ENCODE peak calls at places on chromosomes 11 and 22, in seven cellular contexts. N is IMR-90, Z is H1, Q is neuronal stem cell, D is H9, T is mesendoderm, R is mesenchymal stem cell. B is an unnamed sample. For H3K4me1, the result is how much of the 10 kb centered on the place peaks cover.

GRCh38 chr11:2830030-2830812 is 55.4 kb downstream of the CDKN1C start:
- DNase-seq in R (no peak), D (no peak), Q (no peak), T (no peak), N (no peak), Z (no peak), B (no peak)

GRCh38 chr11:9228086-9228485 is 37.1 kb downstream of the DENND5A start:
- DNase-seq in D (peak), R (no peak), Z (peak), N (no peak), Q (no peak), T (peak), B (no peak)

GRCh38 chr11:73969991-73970800 is 12.4 kb downstream of the UCP2 start:
- DNase-seq in T (no peak), Q (no peak), Z (no peak), D (no peak), N (no peak), R (no peak), B (no peak)

GRCh38 chr22:35524966-35525686 is 15.5 kb upstream of the RASD2 start:
- DNase-seq in Z (no peak), T (no peak), R (peak), N (no peak), D (no peak), Q (no peak), B (no peak)

GRCh38 chr11:72836111-72836510 is 21.9 kb downstream of the ATG16L2 start:
- DNase-seq in Z (no peak), Q (no peak), N (no peak), D (no peak), R (peak), T (no peak), B (no peak)

GRCh38 chr11:115930276-115930675 is 426.1 kb upstream of the CADM1 start:
- DNase-seq in Q (no peak), T (no peak), R (no peak), Z (no peak), N (no peak), D (no peak), B (no peak)

GRCh38 chr11:7575841-7576451 is 62.1 kb downstream of the PPFIBP2 start:
- DNase-seq in R (peak), Q (no peak), D (peak), T (peak), Z (no peak), N (no peak), B (no peak)

GRCh38 chr11:94759522-94759921 is 8.6 kb upstream of the AMOTL1 start:
- DNase-seq in N (no peak), Q (no peak), R (no peak), D (no peak), Z (no peak), T (no peak), B (no peak)

GRCh38 chr11:64032050-64032449 is 3.7 kb upstream of the FLRT1 start:
- DNase-seq in Z (no peak), T (no peak), N (peak), D (no peak), R (peak), Q (no peak), B (no peak)

GRCh38 chr11:65850217-65851082 is 7.5 kb downstream of the CFL1 start:
- DNase-seq in T (peak), N (no peak), Z (no peak), R (no peak), Q (no peak), D (peak), B (no peak)

GRCh38 chr11:78350646-78351165 is 66.9 kb downstream of the GAB2 start:
- DNase-seq in Q (no peak), Z (no peak), R (peak), T (no peak), D (no peak), N (peak), B (peak)

GRCh38 chr11:69292221-69292648 is 1.7 kb upstream of the MYEOV start:
- DNase-seq in Q (peak), D (peak), T (peak), N (no peak), Z (peak), R (no peak), B (no peak)

GRCh38 chr11:3958301-3958700 is 102.8 kb downstream of the STIM1 start:
- DNase-seq in D (no peak), N (no peak), Z (no peak), R (no peak), Q (no peak), T (no peak), B (peak)

GRCh38 chr11:74696932-74697687 is 34.1 kb downstream of the CHRDL2 start:
- DNase-seq in Z (no peak), N (peak), T (peak), D (peak), R (peak), Q (no peak), B (peak)

GRCh38 chr11:130042093-130042591 is 27.6 kb upstream of the APLP2 start:
- DNase-seq in T (no peak), D (no peak), Z (no peak), Q (no peak), R (peak), N (peak), B (peak)

GRCh38 chr11:44219830-44220778 is 89.8 kb downstream of the ALX4 start:
- DNase-seq in N (peak), D (no peak), R (peak), T (no peak), Z (no peak), Q (no peak), B (peak)
- H2BK120ac ChIP-seq in N (no peak), D (no peak), R (no peak), T (no peak), Z (no peak), Q (no peak), B (no peak)

GRCh38 chr22:22841598-22841997 is 46.0 kb upstream of the IGLL5 start:
- DNase-seq in T (no peak), D (no peak), R (no peak), Z (no peak), Q (no peak), N (no peak), B (no peak)
- H3K4me1 ChIP-seq in T (under half), D (under half), R (under half), Z (under half), Q (under half), N (under half), B (under half)

DNA sequence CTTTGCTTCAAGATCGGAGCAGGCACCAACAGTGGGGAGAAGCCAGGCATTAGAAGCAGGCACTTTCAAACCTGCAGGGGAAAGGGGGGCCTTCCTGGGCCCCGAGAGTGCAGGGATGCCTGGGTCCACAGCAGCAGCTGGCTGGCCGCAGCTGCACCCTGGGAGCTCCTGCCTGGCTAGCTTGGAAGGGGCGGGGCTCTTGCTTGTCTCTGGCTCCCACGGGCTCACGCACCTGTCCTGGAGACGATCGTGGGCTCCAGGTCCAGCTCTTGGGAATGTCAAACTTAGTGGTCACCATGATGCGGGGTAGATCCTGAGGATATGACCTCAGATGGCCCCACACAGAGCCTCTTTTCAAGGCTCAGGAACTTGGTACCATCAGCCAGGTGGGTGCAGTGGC is 1673.2 kb downstream of the LRRC4C start:
- DNase-seq in R (no peak), Q (no peak), Z (no peak), N (no peak), T (no peak), D (no peak), B (no peak)
- H2BK5ac ChIP-seq in R (no peak), Q (peak), Z (no peak), N (no peak), T (no peak), D (no peak), B (no peak)

DNA sequence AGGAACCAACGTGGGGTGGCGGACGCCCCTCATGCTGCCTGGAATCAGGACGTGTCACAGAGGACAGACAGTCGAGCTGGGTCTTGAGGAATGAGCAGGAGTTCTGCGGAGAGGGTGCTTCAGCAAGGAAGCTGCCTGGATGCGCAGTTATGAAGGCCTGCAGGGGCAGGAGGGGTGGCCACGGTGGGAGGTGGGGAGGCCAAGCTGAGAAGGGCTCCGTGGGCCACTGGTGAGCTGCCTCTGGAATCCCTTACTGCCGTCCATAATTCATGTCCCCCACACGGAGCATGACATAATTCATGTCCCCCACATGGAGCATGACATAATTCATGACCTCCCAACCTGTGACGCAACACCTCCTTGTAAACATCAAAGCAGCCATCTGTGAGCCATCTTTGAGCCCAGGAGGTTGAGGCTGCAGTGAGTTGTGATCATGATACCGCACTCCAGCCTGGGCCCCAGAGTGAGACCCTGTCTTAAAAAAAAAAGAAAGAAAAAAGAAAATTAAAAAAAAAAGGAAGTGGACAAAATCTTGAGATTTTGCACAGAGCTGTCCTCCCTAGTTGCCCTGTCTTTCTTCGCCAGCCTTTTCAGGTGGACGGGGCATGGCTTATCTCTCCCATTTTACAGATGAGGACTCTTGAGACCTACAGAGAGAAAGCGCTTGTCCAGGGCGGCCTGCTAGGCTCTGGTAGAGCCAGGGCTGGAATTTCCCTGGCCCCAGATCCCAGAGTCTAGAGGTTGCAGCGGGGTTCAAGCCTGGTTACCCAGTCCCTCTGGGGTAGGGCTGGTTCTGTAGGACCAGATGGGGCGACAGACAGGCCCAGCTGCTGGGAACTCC is 24.3 kb upstream of the PICK1 start:
- DNase-seq in N (peak), D (no peak), Q (no peak), T (no peak), Z (no peak), R (peak), B (peak)
- H2BK120ac ChIP-seq in N (peak), D (no peak), Q (no peak), T (no peak), Z (no peak), R (peak), B (peak)

GRCh38 chr22:41862160-41862529 is 29.2 kb downstream of the SREBF2 start:
- DNase-seq in R (no peak), Z (no peak), Q (no peak), D (no peak), N (peak), T (no peak), B (no peak)

GRCh38 chr22:41857160-41857859 is 24.4 kb downstream of the SREBF2 start:
- DNase-seq in T (peak), Q (peak), D (peak), N (peak), R (peak), Z (peak), B (peak)

GRCh38 chr22:41857860-41858199 is 24.9 kb downstream of the SREBF2 start:
- DNase-seq in Z (no peak), Q (no peak), D (no peak), N (no peak), R (no peak), T (no peak), B (no peak)

GRCh38 chr22:41863472-41863871 is 30.6 kb downstream of the SREBF2 start:
- DNase-seq in Q (no peak), Z (no peak), T (no peak), R (no peak), D (no peak), N (no peak), B (peak)

DNA sequence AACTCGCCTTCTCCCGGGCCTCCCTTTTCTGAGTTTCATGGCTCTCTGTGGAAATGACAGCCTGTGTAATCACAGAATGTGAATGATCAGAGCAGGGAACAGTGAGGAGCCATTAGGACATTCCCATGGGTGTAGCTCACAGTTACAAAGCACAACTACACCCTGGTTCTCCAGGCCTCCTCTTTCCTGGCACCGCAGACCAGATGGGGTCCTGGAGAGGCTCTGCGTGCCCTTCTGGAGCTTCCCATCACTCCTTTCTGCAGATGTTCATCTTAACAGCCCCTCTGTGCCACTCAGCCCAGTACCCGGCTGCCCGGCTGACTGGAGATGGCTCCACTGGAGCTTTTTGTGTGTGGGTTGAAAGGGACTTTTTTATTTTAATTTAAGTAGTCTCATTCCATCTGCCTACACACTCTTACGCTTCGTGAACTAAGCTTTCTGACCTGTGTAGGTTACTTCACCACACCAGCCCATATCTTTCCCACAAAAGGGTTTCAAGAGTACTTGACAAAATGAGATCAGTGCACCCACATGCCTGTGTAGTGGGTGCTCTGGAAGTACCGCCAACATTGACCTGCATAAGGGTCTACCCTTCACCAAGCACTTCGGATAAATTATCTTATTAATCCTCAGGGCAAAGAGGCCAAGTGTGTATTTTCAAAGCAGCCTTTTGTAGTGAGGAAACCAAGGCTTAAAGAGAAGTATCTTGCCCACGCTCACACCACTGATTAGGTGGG is 29.8 kb downstream of the SREBF2 start:
- DNase-seq in Z (no peak), N (peak), D (no peak), T (no peak), Q (no peak), R (peak), B (no peak)
- H3K4me1 ChIP-seq in Z (under half), N (under half), D (under half), T (under half), Q (under half), R (under half), B (under half)

DNA sequence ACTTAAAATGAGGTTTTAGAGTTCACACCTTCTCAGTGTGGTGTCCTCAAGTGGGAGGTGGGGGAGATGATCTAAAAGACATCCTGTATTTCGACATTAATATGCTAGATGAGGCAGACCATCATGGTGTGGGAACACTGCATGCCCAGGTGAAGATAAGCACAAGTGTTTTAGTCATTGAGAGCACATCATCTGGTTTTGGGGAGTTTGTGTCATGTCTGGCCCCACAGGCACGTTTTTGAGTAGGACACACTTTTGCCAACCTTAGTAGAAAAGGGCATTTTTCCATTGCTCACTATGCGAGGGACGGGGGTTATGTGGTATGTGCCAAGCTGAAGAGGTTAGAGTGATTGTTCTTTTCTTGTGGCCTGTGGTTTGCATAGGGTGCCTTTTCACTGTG is 189.3 kb downstream of the DBX1 start:
- DNase-seq in R (no peak), Z (no peak), Q (no peak), N (no peak), D (no peak), T (no peak), B (peak)
- H2BK5ac ChIP-seq in R (no peak), Z (no peak), Q (no peak), N (no peak), D (no peak), T (no peak), B (no peak)

GRCh38 chr11:45599161-45599943 is 66.1 kb downstream of the CHST1 start:
- DNase-seq in Q (no peak), N (no peak), T (peak), D (no peak), Z (no peak), R (no peak), B (peak)
- H2BK120ac ChIP-seq in Q (no peak), N (no peak), T (no peak), D (no peak), Z (no peak), R (no peak), B (no peak)